ENCODE peak calls at places on chromosomes 5 and 9, in ten cellular contexts. One of them, this sample, is unnamed.

GRCh38 chr5:76256116-76256889 is 146.8 kb upstream of the IQGAP2 start:
- DNase-seq in NCI-H1092: no peak
- DNase-seq in stimulated activated CD8-positive, alpha-beta memory T cell treated with anti-CD3 and anti-CD28 coated beads, Interleukin-7, amount 100 ng/mL, for 1 hour: peak; percentile 36
- DNase-seq in effector memory CD8-positive, alpha-beta T cell: peak; percentile 60
- DNase-seq in left ventricle myocardium inferior: no peak
- DNase-seq in PC-9: peak; percentile 58
- DNase-seq in lung microvascular endothelial cell: peak; percentile 73
- DNase-seq in CD4-positive, alpha-beta T cell: peak; percentile 43
- DNase-seq in amniotic stem cell: peak; percentile 37
- DNase-seq in mesenchymal stem cell: peak; percentile 77
- DNase-seq in this sample: no peak

GRCh38 chr5:7418276-7418675 is 22.3 kb downstream of the ADCY2 start:
- DNase-seq in NCI-H1092: no peak
- DNase-seq in stimulated activated CD8-positive, alpha-beta memory T cell treated with anti-CD3 and anti-CD28 coated beads, Interleukin-7, amount 100 ng/mL, for 1 hour: no peak
- DNase-seq in effector memory CD8-positive, alpha-beta T cell: no peak
- DNase-seq in left ventricle myocardium inferior: no peak
- DNase-seq in PC-9: no peak
- DNase-seq in lung microvascular endothelial cell: no peak
- DNase-seq in CD4-positive, alpha-beta T cell: no peak
- DNase-seq in amniotic stem cell: no peak
- DNase-seq in mesenchymal stem cell: no peak
- DNase-seq in this sample: no peak

GRCh38 chr5:125209650-125210049 is 463.2 kb upstream of the ZNF608 start:
- DNase-seq in NCI-H1092: no peak
- DNase-seq in stimulated activated CD8-positive, alpha-beta memory T cell treated with anti-CD3 and anti-CD28 coated beads, Interleukin-7, amount 100 ng/mL, for 1 hour: no peak
- DNase-seq in effector memory CD8-positive, alpha-beta T cell: no peak
- DNase-seq in left ventricle myocardium inferior: no peak
- DNase-seq in PC-9: no peak
- DNase-seq in lung microvascular endothelial cell: no peak
- DNase-seq in CD4-positive, alpha-beta T cell: no peak
- DNase-seq in amniotic stem cell: no peak
- DNase-seq in mesenchymal stem cell: peak; percentile 60
- DNase-seq in this sample: no peak

GRCh38 chr5:132281856-132282614 is 12.2 kb upstream of the SLC22A4 start:
- DNase-seq in NCI-H1092: no peak
- DNase-seq in stimulated activated CD8-positive, alpha-beta memory T cell treated with anti-CD3 and anti-CD28 coated beads, Interleukin-7, amount 100 ng/mL, for 1 hour: no peak
- DNase-seq in effector memory CD8-positive, alpha-beta T cell: no peak
- DNase-seq in left ventricle myocardium inferior: no peak
- DNase-seq in PC-9: no peak
- DNase-seq in lung microvascular endothelial cell: no peak
- DNase-seq in CD4-positive, alpha-beta T cell: no peak
- DNase-seq in amniotic stem cell: no peak
- DNase-seq in mesenchymal stem cell: no peak
- DNase-seq in this sample: no peak

GRCh38 chr5:75052461-75053285 is at the start of gene GCNT4:
- DNase-seq in NCI-H1092: no peak
- DNase-seq in stimulated activated CD8-positive, alpha-beta memory T cell treated with anti-CD3 and anti-CD28 coated beads, Interleukin-7, amount 100 ng/mL, for 1 hour: no peak
- DNase-seq in effector memory CD8-positive, alpha-beta T cell: peak; percentile 39
- DNase-seq in left ventricle myocardium inferior: peak; percentile 54
- DNase-seq in PC-9: no peak
- DNase-seq in lung microvascular endothelial cell: peak; percentile 28
- DNase-seq in CD4-positive, alpha-beta T cell: peak; percentile 45
- DNase-seq in amniotic stem cell: no peak
- DNase-seq in mesenchymal stem cell: peak; percentile 68
- DNase-seq in this sample: no peak

GRCh38 chr5:166401391-166401790 is 1890.1 kb upstream of the WWC1 start:
- DNase-seq in NCI-H1092: no peak
- DNase-seq in stimulated activated CD8-positive, alpha-beta memory T cell treated with anti-CD3 and anti-CD28 coated beads, Interleukin-7, amount 100 ng/mL, for 1 hour: no peak
- DNase-seq in effector memory CD8-positive, alpha-beta T cell: no peak
- DNase-seq in left ventricle myocardium inferior: no peak
- DNase-seq in PC-9: no peak
- DNase-seq in lung microvascular endothelial cell: no peak
- DNase-seq in CD4-positive, alpha-beta T cell: no peak
- DNase-seq in amniotic stem cell: no peak
- DNase-seq in mesenchymal stem cell: no peak
- DNase-seq in this sample: no peak

GRCh38 chr9:94289691-94290090 is 30.6 kb downstream of the ZNF169 start:
- DNase-seq in NCI-H1092: no peak
- DNase-seq in stimulated activated CD8-positive, alpha-beta memory T cell treated with anti-CD3 and anti-CD28 coated beads, Interleukin-7, amount 100 ng/mL, for 1 hour: no peak
- DNase-seq in effector memory CD8-positive, alpha-beta T cell: no peak
- DNase-seq in left ventricle myocardium inferior: no peak
- DNase-seq in PC-9: no peak
- DNase-seq in lung microvascular endothelial cell: no peak
- DNase-seq in CD4-positive, alpha-beta T cell: no peak
- DNase-seq in amniotic stem cell: peak; percentile 21
- DNase-seq in mesenchymal stem cell: no peak
- DNase-seq in this sample: no peak

GRCh38 chr5:132487841-132488555 is 2.6 kb downstream of the IRF1 start:
- DNase-seq in NCI-H1092: no peak
- DNase-seq in stimulated activated CD8-positive, alpha-beta memory T cell treated with anti-CD3 and anti-CD28 coated beads, Interleukin-7, amount 100 ng/mL, for 1 hour: no peak
- DNase-seq in effector memory CD8-positive, alpha-beta T cell: no peak
- DNase-seq in left ventricle myocardium inferior: peak; percentile 3
- DNase-seq in PC-9: no peak
- DNase-seq in lung microvascular endothelial cell: no peak
- DNase-seq in CD4-positive, alpha-beta T cell: no peak
- DNase-seq in amniotic stem cell: no peak
- DNase-seq in mesenchymal stem cell: no peak
- DNase-seq in this sample: no peak

GRCh38 chr5:79346420-79346824 is 110.5 kb downstream of the JMY start:
- DNase-seq in NCI-H1092: no peak
- DNase-seq in stimulated activated CD8-positive, alpha-beta memory T cell treated with anti-CD3 and anti-CD28 coated beads, Interleukin-7, amount 100 ng/mL, for 1 hour: no peak
- DNase-seq in effector memory CD8-positive, alpha-beta T cell: no peak
- DNase-seq in left ventricle myocardium inferior: no peak
- DNase-seq in PC-9: peak; percentile 67
- DNase-seq in lung microvascular endothelial cell: peak; percentile 2
- DNase-seq in CD4-positive, alpha-beta T cell: no peak
- DNase-seq in amniotic stem cell: peak; percentile 40
- DNase-seq in mesenchymal stem cell: peak; percentile 60
- DNase-seq in this sample: no peak

GRCh38 chr9:127578627-127578951 is 33.5 kb upstream of the STXBP1 start:
- DNase-seq in NCI-H1092: no peak
- DNase-seq in stimulated activated CD8-positive, alpha-beta memory T cell treated with anti-CD3 and anti-CD28 coated beads, Interleukin-7, amount 100 ng/mL, for 1 hour: no peak
- DNase-seq in effector memory CD8-positive, alpha-beta T cell: no peak
- DNase-seq in left ventricle myocardium inferior: no peak
- DNase-seq in PC-9: no peak
- DNase-seq in lung microvascular endothelial cell: no peak
- DNase-seq in CD4-positive, alpha-beta T cell: no peak
- DNase-seq in amniotic stem cell: no peak
- DNase-seq in mesenchymal stem cell: no peak
- DNase-seq in this sample: no peak

GRCh38 chr9:99253772-99254431 is 31.8 kb downstream of the SEC61B start:
- DNase-seq in NCI-H1092: no peak
- DNase-seq in stimulated activated CD8-positive, alpha-beta memory T cell treated with anti-CD3 and anti-CD28 coated beads, Interleukin-7, amount 100 ng/mL, for 1 hour: no peak
- DNase-seq in effector memory CD8-positive, alpha-beta T cell: peak; percentile 47
- DNase-seq in left ventricle myocardium inferior: no peak
- DNase-seq in PC-9: no peak
- DNase-seq in lung microvascular endothelial cell: no peak
- DNase-seq in CD4-positive, alpha-beta T cell: peak; percentile 24
- DNase-seq in amniotic stem cell: no peak
- DNase-seq in mesenchymal stem cell: no peak
- DNase-seq in this sample: no peak

GRCh38 chr9:16202913-16203734 is 650.3 kb downstream of the CCDC171 start:
- DNase-seq in NCI-H1092: no peak
- DNase-seq in stimulated activated CD8-positive, alpha-beta memory T cell treated with anti-CD3 and anti-CD28 coated beads, Interleukin-7, amount 100 ng/mL, for 1 hour: no peak
- DNase-seq in effector memory CD8-positive, alpha-beta T cell: no peak
- DNase-seq in left ventricle myocardium inferior: no peak
- DNase-seq in PC-9: peak; percentile 49
- DNase-seq in lung microvascular endothelial cell: peak; percentile 53
- DNase-seq in CD4-positive, alpha-beta T cell: no peak
- DNase-seq in amniotic stem cell: peak; percentile 56
- DNase-seq in mesenchymal stem cell: peak; percentile 88
- DNase-seq in this sample: no peak

GRCh38 chr5:41371741-41372140 is 138.7 kb downstream of the PLCXD3 start:
- DNase-seq in NCI-H1092: no peak
- DNase-seq in stimulated activated CD8-positive, alpha-beta memory T cell treated with anti-CD3 and anti-CD28 coated beads, Interleukin-7, amount 100 ng/mL, for 1 hour: no peak
- DNase-seq in effector memory CD8-positive, alpha-beta T cell: no peak
- DNase-seq in left ventricle myocardium inferior: no peak
- DNase-seq in PC-9: peak; percentile 56
- DNase-seq in lung microvascular endothelial cell: peak; percentile 4
- DNase-seq in CD4-positive, alpha-beta T cell: no peak
- DNase-seq in amniotic stem cell: no peak
- DNase-seq in mesenchymal stem cell: no peak
- DNase-seq in this sample: no peak

GRCh38 chr9:34507966-34508365 is 14.8 kb downstream of the ENHO start:
- DNase-seq in NCI-H1092: no peak
- DNase-seq in stimulated activated CD8-positive, alpha-beta memory T cell treated with anti-CD3 and anti-CD28 coated beads, Interleukin-7, amount 100 ng/mL, for 1 hour: no peak
- DNase-seq in effector memory CD8-positive, alpha-beta T cell: no peak
- DNase-seq in left ventricle myocardium inferior: no peak
- DNase-seq in PC-9: no peak
- DNase-seq in lung microvascular endothelial cell: no peak
- DNase-seq in CD4-positive, alpha-beta T cell: no peak
- DNase-seq in amniotic stem cell: no peak
- DNase-seq in mesenchymal stem cell: no peak
- DNase-seq in this sample: no peak

GRCh38 chr9:27276182-27277030 is 20.5 kb downstream of the EQTN start:
- DNase-seq in NCI-H1092: peak; percentile 43
- DNase-seq in stimulated activated CD8-positive, alpha-beta memory T cell treated with anti-CD3 and anti-CD28 coated beads, Interleukin-7, amount 100 ng/mL, for 1 hour: no peak
- DNase-seq in effector memory CD8-positive, alpha-beta T cell: peak; percentile 1
- DNase-seq in left ventricle myocardium inferior: no peak
- DNase-seq in PC-9: peak; percentile 36
- DNase-seq in lung microvascular endothelial cell: peak; percentile 68
- DNase-seq in CD4-positive, alpha-beta T cell: no peak
- DNase-seq in amniotic stem cell: peak; percentile 26
- DNase-seq in mesenchymal stem cell: peak; percentile 70
- DNase-seq in this sample: no peak

GRCh38 chr5:1522601-1523479 is 920 bp downstream of the LPCAT1 start:
- DNase-seq in NCI-H1092: peak; percentile 7
- DNase-seq in stimulated activated CD8-positive, alpha-beta memory T cell treated with anti-CD3 and anti-CD28 coated beads, Interleukin-7, amount 100 ng/mL, for 1 hour: no peak
- DNase-seq in effector memory CD8-positive, alpha-beta T cell: no peak
- DNase-seq in left ventricle myocardium inferior: no peak
- DNase-seq in PC-9: no peak
- DNase-seq in lung microvascular endothelial cell: peak; percentile 28
- DNase-seq in CD4-positive, alpha-beta T cell: no peak
- DNase-seq in amniotic stem cell: no peak
- DNase-seq in mesenchymal stem cell: no peak
- DNase-seq in this sample: no peak

GRCh38 chr9:105662184-105663104 is at the start of gene TAL2:
- DNase-seq in NCI-H1092: no peak
- DNase-seq in stimulated activated CD8-positive, alpha-beta memory T cell treated with anti-CD3 and anti-CD28 coated beads, Interleukin-7, amount 100 ng/mL, for 1 hour: no peak
- DNase-seq in effector memory CD8-positive, alpha-beta T cell: no peak
- DNase-seq in left ventricle myocardium inferior: no peak
- DNase-seq in PC-9: no peak
- DNase-seq in lung microvascular endothelial cell: no peak
- DNase-seq in CD4-positive, alpha-beta T cell: no peak
- DNase-seq in amniotic stem cell: no peak
- DNase-seq in mesenchymal stem cell: no peak
- DNase-seq in this sample: no peak

GRCh38 chr5:37722236-37723146 is 117.3 kb downstream of the GDNF start:
- DNase-seq in NCI-H1092: no peak
- DNase-seq in stimulated activated CD8-positive, alpha-beta memory T cell treated with anti-CD3 and anti-CD28 coated beads, Interleukin-7, amount 100 ng/mL, for 1 hour: no peak
- DNase-seq in effector memory CD8-positive, alpha-beta T cell: no peak
- DNase-seq in left ventricle myocardium inferior: no peak
- DNase-seq in PC-9: peak; percentile 93
- DNase-seq in lung microvascular endothelial cell: peak; percentile 64
- DNase-seq in CD4-positive, alpha-beta T cell: no peak
- DNase-seq in amniotic stem cell: peak; percentile 69
- DNase-seq in mesenchymal stem cell: peak; percentile 95
- DNase-seq in this sample: no peak

GRCh38 chr5:112554089-112554977 is 135.3 kb upstream of the EPB41L4A start:
- DNase-seq in NCI-H1092: no peak
- DNase-seq in stimulated activated CD8-positive, alpha-beta memory T cell treated with anti-CD3 and anti-CD28 coated beads, Interleukin-7, amount 100 ng/mL, for 1 hour: no peak
- DNase-seq in effector memory CD8-positive, alpha-beta T cell: no peak
- DNase-seq in left ventricle myocardium inferior: no peak
- DNase-seq in PC-9: no peak
- DNase-seq in lung microvascular endothelial cell: no peak
- DNase-seq in CD4-positive, alpha-beta T cell: no peak
- DNase-seq in amniotic stem cell: no peak
- DNase-seq in mesenchymal stem cell: no peak
- DNase-seq in this sample: no peak

GRCh38 chr5:138503487-138504270 is 38.4 kb downstream of the EGR1 start:
- DNase-seq in NCI-H1092: peak; percentile 17
- DNase-seq in stimulated activated CD8-positive, alpha-beta memory T cell treated with anti-CD3 and anti-CD28 coated beads, Interleukin-7, amount 100 ng/mL, for 1 hour: no peak
- DNase-seq in effector memory CD8-positive, alpha-beta T cell: peak; percentile 37
- DNase-seq in left ventricle myocardium inferior: no peak
- DNase-seq in PC-9: peak; percentile 38
- DNase-seq in lung microvascular endothelial cell: peak; percentile 78
- DNase-seq in CD4-positive, alpha-beta T cell: no peak
- DNase-seq in amniotic stem cell: peak; percentile 22
- DNase-seq in mesenchymal stem cell: peak; percentile 76
- DNase-seq in this sample: peak; percentile 51

GRCh38 chr9:109755040-109755439 is 25.0 kb upstream of the PALM2AKAP2 start:
- DNase-seq in NCI-H1092: no peak
- DNase-seq in stimulated activated CD8-positive, alpha-beta memory T cell treated with anti-CD3 and anti-CD28 coated beads, Interleukin-7, amount 100 ng/mL, for 1 hour: no peak
- DNase-seq in effector memory CD8-positive, alpha-beta T cell: no peak
- DNase-seq in left ventricle myocardium inferior: no peak
- DNase-seq in PC-9: peak; percentile 64
- DNase-seq in lung microvascular endothelial cell: no peak
- DNase-seq in CD4-positive, alpha-beta T cell: no peak
- DNase-seq in amniotic stem cell: no peak
- DNase-seq in mesenchymal stem cell: peak; percentile 42
- DNase-seq in this sample: no peak

GRCh38 chr5:9932770-9933169 is 302.6 kb upstream of the TAS2R1 start:
- DNase-seq in NCI-H1092: no peak
- DNase-seq in stimulated activated CD8-positive, alpha-beta memory T cell treated with anti-CD3 and anti-CD28 coated beads, Interleukin-7, amount 100 ng/mL, for 1 hour: no peak
- DNase-seq in effector memory CD8-positive, alpha-beta T cell: no peak
- DNase-seq in left ventricle myocardium inferior: no peak
- DNase-seq in PC-9: no peak
- DNase-seq in lung microvascular endothelial cell: no peak
- DNase-seq in CD4-positive, alpha-beta T cell: no peak
- DNase-seq in amniotic stem cell: no peak
- DNase-seq in mesenchymal stem cell: peak; percentile 46
- DNase-seq in this sample: no peak

GRCh38 chr9:121735065-121735791 is 83.8 kb downstream of the DAB2IP start:
- DNase-seq in NCI-H1092: no peak
- DNase-seq in stimulated activated CD8-positive, alpha-beta memory T cell treated with anti-CD3 and anti-CD28 coated beads, Interleukin-7, amount 100 ng/mL, for 1 hour: no peak
- DNase-seq in effector memory CD8-positive, alpha-beta T cell: no peak
- DNase-seq in left ventricle myocardium inferior: no peak
- DNase-seq in PC-9: peak; percentile 62
- DNase-seq in lung microvascular endothelial cell: peak; percentile 64
- DNase-seq in CD4-positive, alpha-beta T cell: no peak
- DNase-seq in amniotic stem cell: no peak
- DNase-seq in mesenchymal stem cell: peak; percentile 86
- DNase-seq in this sample: no peak

GRCh38 chr9:129473523-129474244 is 147.2 kb downstream of the C9orf50 start:
- DNase-seq in NCI-H1092: no peak
- DNase-seq in stimulated activated CD8-positive, alpha-beta memory T cell treated with anti-CD3 and anti-CD28 coated beads, Interleukin-7, amount 100 ng/mL, for 1 hour: no peak
- DNase-seq in effector memory CD8-positive, alpha-beta T cell: no peak
- DNase-seq in left ventricle myocardium inferior: no peak
- DNase-seq in PC-9: no peak
- DNase-seq in lung microvascular endothelial cell: no peak
- DNase-seq in CD4-positive, alpha-beta T cell: no peak
- DNase-seq in amniotic stem cell: no peak
- DNase-seq in mesenchymal stem cell: no peak
- DNase-seq in this sample: no peak

GRCh38 chr5:177083351-177083750 is 3.4 kb upstream of the FGFR4 start:
- DNase-seq in NCI-H1092: no peak
- DNase-seq in stimulated activated CD8-positive, alpha-beta memory T cell treated with anti-CD3 and anti-CD28 coated beads, Interleukin-7, amount 100 ng/mL, for 1 hour: no peak
- DNase-seq in effector memory CD8-positive, alpha-beta T cell: no peak
- DNase-seq in left ventricle myocardium inferior: no peak
- DNase-seq in PC-9: no peak
- DNase-seq in lung microvascular endothelial cell: no peak
- DNase-seq in CD4-positive, alpha-beta T cell: no peak
- DNase-seq in amniotic stem cell: no peak
- DNase-seq in mesenchymal stem cell: no peak
- DNase-seq in this sample: no peak

GRCh38 chr5:1479581-1480188 is 34.4 kb upstream of the SLC6A3 start:
- DNase-seq in NCI-H1092: no peak
- DNase-seq in stimulated activated CD8-positive, alpha-beta memory T cell treated with anti-CD3 and anti-CD28 coated beads, Interleukin-7, amount 100 ng/mL, for 1 hour: peak; percentile 27
- DNase-seq in effector memory CD8-positive, alpha-beta T cell: peak; percentile 48
- DNase-seq in left ventricle myocardium inferior: no peak
- DNase-seq in PC-9: no peak
- DNase-seq in lung microvascular endothelial cell: peak; percentile 33
- DNase-seq in CD4-positive, alpha-beta T cell: peak; percentile 31
- DNase-seq in amniotic stem cell: no peak
- DNase-seq in mesenchymal stem cell: peak; percentile 49
- DNase-seq in this sample: no peak

GRCh38 chr5:146836226-146836842 is 42.2 kb downstream of the PPP2R2B start:
- DNase-seq in NCI-H1092: no peak
- DNase-seq in stimulated activated CD8-positive, alpha-beta memory T cell treated with anti-CD3 and anti-CD28 coated beads, Interleukin-7, amount 100 ng/mL, for 1 hour: no peak
- DNase-seq in effector memory CD8-positive, alpha-beta T cell: no peak
- DNase-seq in left ventricle myocardium inferior: no peak
- DNase-seq in PC-9: no peak
- DNase-seq in lung microvascular endothelial cell: no peak
- DNase-seq in CD4-positive, alpha-beta T cell: no peak
- DNase-seq in amniotic stem cell: no peak
- DNase-seq in mesenchymal stem cell: no peak
- DNase-seq in this sample: no peak

GRCh38 chr9:89464991-89465390 is 32.9 kb downstream of the SEMA4D start:
- DNase-seq in NCI-H1092: no peak
- DNase-seq in stimulated activated CD8-positive, alpha-beta memory T cell treated with anti-CD3 and anti-CD28 coated beads, Interleukin-7, amount 100 ng/mL, for 1 hour: no peak
- DNase-seq in effector memory CD8-positive, alpha-beta T cell: no peak
- DNase-seq in left ventricle myocardium inferior: no peak
- DNase-seq in PC-9: no peak
- DNase-seq in lung microvascular endothelial cell: no peak
- DNase-seq in CD4-positive, alpha-beta T cell: no peak
- DNase-seq in amniotic stem cell: no peak
- DNase-seq in mesenchymal stem cell: no peak
- DNase-seq in this sample: no peak